ENCODE peak calls at places on chromosomes 12 and 14, in four cellular contexts. F is fibroblast of lung, J is breast epithelium, C is prostate gland. H is an unnamed sample. For H3K9me3, the result is how much of the 10 kb centered on the place peaks cover.

GRCh38 chr14:24634158-24634557 is at the start of gene GZMB:
- DNase-seq in C (no peak), J (no peak), F (no peak), H (no peak)

GRCh38 chr12:94372379-94372930 is 87.2 kb downstream of the CEP83 start:
- DNase-seq in F (no peak), J (no peak), C (no peak), H (no peak)

GRCh38 chr14:101131451-101131916 is 228.0 kb upstream of the RTL1 start:
- DNase-seq in J (no peak), F (no peak), C (peak), H (no peak)

GRCh38 chr12:27593266-27593665 is 69.3 kb downstream of the PPFIBP1 start:
- DNase-seq in F (no peak), C (peak), J (no peak), H (no peak)

GRCh38 chr12:13044859-13045384 is 741 bp downstream of the FAM234B start:
- DNase-seq in F (peak), C (no peak), J (no peak), H (no peak)

GRCh38 chr12:19428261-19428660 is 11.0 kb upstream of the AEBP2 start:
- DNase-seq in C (no peak), J (no peak), F (no peak), H (no peak)

GRCh38 chr12:25793196-25793595 is 165.3 kb upstream of the RASSF8 start:
- DNase-seq in J (no peak), C (no peak), F (no peak), H (no peak)

GRCh38 chr12:92602476-92602875 is 100.3 kb upstream of the PLEKHG7 start:
- DNase-seq in F (peak), C (no peak), J (no peak), H (no peak)

GRCh38 chr12:39798429-39798828 is 178.8 kb upstream of the ABCD2 start:
- DNase-seq in F (no peak), C (no peak), J (no peak), H (no peak)

GRCh38 chr14:23086565-23086964 is 8.4 kb downstream of the ACIN1 start:
- DNase-seq in J (no peak), C (no peak), F (no peak), H (no peak)

GRCh38 chr12:79991586-79991985 is 56.7 kb upstream of the PPP1R12A start:
- DNase-seq in J (no peak), C (no peak), F (no peak), H (no peak)

GRCh38 chr12:111780615-111781014 is 13.9 kb downstream of the ALDH2 start:
- DNase-seq in C (no peak), F (no peak), J (no peak), H (no peak)

GRCh38 chr12:123071401-123072304 is 79.2 kb downstream of the PITPNM2 start:
- DNase-seq in J (no peak), F (peak), C (no peak), H (no peak)

GRCh38 chr12:93116632-93117031 is 187.5 kb upstream of the EEA1 start:
- DNase-seq in J (no peak), F (no peak), C (no peak), H (no peak)

GRCh38 chr14:102319351-102320032 is at the start of gene ZNF839:
- DNase-seq in F (peak), J (peak), C (peak), H (peak)

GRCh38 chr14:83467811-83468210 is 1934.2 kb upstream of the SEL1L start:
- DNase-seq in C (no peak), F (no peak), J (no peak), H (no peak)

GRCh38 chr12:111338096-111338495 is 30.8 kb downstream of the PHETA1 start:
- DNase-seq in F (no peak), J (no peak), C (no peak), H (no peak)

GRCh38 chr14:79280400-79280670 is 931.0 kb downstream of the DIO2 start:
- DNase-seq in F (no peak), J (no peak), C (no peak), H (no peak)

GRCh38 chr14:98741523-98741922 is 530.5 kb downstream of the BCL11B start:
- DNase-seq in C (no peak), F (no peak), J (no peak), H (no peak)

GRCh38 chr12:51926718-51927117 is 19.4 kb downstream of the ACVRL1 start:
- DNase-seq in J (peak), C (peak), F (peak), H (no peak)

GRCh38 chr14:75614179-75614578 is 35.8 kb downstream of the FLVCR2 start:
- DNase-seq in C (no peak), J (no peak), F (no peak), H (no peak)

GRCh38 chr12:87121908-87122307 is 865.7 kb upstream of the MGAT4C start:
- DNase-seq in J (no peak), C (no peak), F (peak), H (no peak)

GRCh38 chr14:50688875-50689274 is 20.8 kb upstream of the SAV1 start:
- DNase-seq in F (no peak), C (no peak), J (no peak), H (no peak)

GRCh38 chr12:48291511-48291910 is 59.2 kb downstream of the ZNF641 start:
- DNase-seq in J (no peak), F (no peak), C (no peak), H (no peak)

GRCh38 chr12:52754135-52754534 is 23.0 kb downstream of the KRT76 start:
- DNase-seq in F (no peak), C (no peak), J (no peak), H (no peak)

GRCh38 chr14:76083796-76084195 is 67.9 kb upstream of the GPATCH2L start:
- DNase-seq in C (no peak), F (no peak), J (no peak), H (no peak)

GRCh38 chr12:124130717-124131670 is 158.0 kb downstream of the ZNF664 start:
- DNase-seq in J (no peak), C (no peak), F (no peak), H (no peak)

GRCh38 chr14:56173360-56173922 is 55.2 kb downstream of the PELI2 start:
- DNase-seq in C (no peak), J (no peak), F (no peak), H (no peak)

GRCh38 chr14:59182641-59183040 is 5.8 kb upstream of the DAAM1 start:
- DNase-seq in F (no peak), J (no peak), C (no peak), H (no peak)

GRCh38 chr12:25784669-25785068 is 173.8 kb upstream of the RASSF8 start:
- DNase-seq in J (no peak), C (no peak), F (no peak), H (no peak)

GRCh38 chr14:54597795-54598443 is 31.0 kb downstream of the SAMD4A start:
- DNase-seq in C (no peak), J (no peak), F (peak), H (no peak)

GRCh38 chr14:39491134-39491541 is 58.9 kb upstream of the FBXO33 start:
- DNase-seq in C (no peak), J (no peak), F (peak), H (no peak)

GRCh38 chr12:6899837-6900519 is 4.6 kb upstream of the LRRC23 start:
- DNase-seq in C (no peak), J (no peak), F (peak), H (peak)

DNA sequence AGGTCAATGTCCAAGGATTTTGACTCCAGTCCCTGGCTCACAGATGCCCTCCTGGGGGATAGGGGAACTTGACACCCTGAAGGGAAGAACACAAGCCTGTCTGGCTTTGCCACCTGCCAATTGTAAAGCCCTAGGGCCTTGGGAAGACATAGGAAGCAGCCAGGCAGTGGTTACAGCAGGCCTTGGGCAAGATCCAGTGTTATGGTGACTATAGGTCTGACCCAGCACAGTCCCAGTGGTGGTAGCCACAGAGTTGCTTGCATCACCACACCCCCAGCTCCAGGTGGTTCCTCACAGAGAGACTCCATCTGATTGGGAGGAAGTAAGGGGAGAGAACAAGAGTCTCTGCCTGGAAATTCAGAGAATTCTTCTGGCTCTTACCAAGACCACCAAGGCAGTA is 24.2 kb downstream of the OR6C68 start:
- DNase-seq in J (no peak), F (no peak), C (no peak), H (no peak)
- H3K9me3 ChIP-seq in J (under half), F (under half), C (under half), H (under half)

DNA sequence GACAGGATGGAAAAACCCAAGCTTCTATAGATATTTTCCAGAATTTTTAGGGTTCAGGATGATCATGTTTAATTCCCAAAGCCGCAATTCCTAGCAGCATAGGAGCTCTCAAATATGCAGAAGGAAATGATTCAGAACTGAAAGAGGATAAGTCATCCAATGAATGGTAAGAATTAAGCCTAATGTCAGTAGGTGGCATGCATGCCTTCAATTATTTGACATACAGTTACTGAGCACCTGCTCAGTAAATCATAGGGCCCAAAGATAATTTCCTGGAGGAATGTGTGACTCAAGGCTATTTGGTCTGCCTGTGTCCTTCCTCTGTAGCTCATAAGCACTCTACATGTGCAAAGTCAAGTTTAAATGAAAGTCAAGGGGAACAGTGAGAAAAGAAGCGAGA is 116.8 kb upstream of the SLC38A4 start:
- DNase-seq in C (no peak), F (no peak), J (no peak), H (no peak)
- TF ChIP-seq CTCF in C (no peak), F (no peak), J (no peak), H (no peak)

DNA sequence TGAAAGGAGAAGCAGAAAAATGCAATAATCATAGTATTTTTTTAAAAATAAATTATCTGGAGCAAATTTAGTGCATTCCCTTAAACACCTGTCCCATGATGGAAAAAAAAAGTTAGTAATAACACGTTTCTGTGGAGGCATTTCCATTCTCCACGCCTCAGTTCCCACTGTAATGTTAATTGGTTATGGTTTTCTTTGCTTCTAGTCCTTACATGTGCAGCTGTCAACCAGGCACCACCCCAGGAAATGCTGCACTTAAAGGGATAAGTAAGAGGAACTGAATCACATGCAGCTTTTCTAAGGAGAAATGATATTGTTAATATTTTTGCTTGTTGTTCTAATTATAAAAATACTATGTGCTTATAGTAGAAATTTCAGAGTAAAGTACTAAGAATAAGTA is 240.3 kb downstream of the ZFP36L1 start:
- DNase-seq in C (no peak), J (no peak), F (peak), H (no peak)
- H3K4me3 ChIP-seq in C (no peak), J (no peak), F (no peak), H (no peak)

DNA sequence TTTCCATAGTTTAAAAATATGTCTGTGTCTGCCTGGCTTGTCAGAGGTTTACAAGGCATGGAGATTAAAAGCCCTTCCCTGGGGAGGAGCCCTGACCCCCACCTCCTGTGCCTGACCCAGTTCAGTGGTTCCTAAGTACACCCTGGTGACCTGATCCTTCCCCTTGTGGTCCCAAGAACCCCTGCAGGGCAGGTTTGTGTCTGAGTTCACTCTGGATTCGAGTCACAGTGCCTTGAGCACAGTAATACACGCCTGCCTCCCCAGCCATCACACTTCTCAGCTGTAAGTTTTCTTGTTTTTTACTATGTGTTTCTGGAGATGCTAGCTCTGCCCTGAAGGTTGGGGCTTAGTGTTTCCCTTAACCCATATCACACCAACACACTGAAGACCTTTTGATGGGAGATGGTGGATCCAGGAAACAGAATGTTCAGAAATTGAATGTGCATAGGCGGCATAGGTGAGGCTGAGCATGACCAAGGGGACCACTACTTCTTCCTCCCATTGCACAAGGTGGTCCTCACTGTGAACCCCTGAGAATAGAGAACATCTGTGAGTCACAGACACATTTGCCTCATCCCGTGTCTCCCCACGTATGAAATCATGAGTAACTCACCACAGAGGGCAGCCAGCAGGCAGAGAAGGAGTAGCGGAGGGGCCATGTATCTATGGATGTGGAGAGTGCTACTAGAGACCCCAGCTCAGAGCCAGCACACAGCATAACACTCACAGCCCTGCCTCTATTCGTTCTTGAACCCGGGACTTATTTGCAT is 962.9 kb downstream of the TMEM121 start:
- DNase-seq in F (no peak), J (no peak), C (no peak), H (no peak)
- H3K9me3 ChIP-seq in F (under half), J (under half), C (under half), H (under half)

GRCh38 chr12:54523637-54524036 is 25.8 kb upstream of the PDE1B start:
- DNase-seq in C (no peak), F (no peak), J (no peak), H (no peak)
- TF ChIP-seq CTCF in C (no peak), F (no peak), J (no peak), H (no peak)

GRCh38 chr14:32183151-32184048 is 18.4 kb upstream of the RNU6-7 start:
- DNase-seq in C (no peak), F (no peak), J (no peak), H (no peak)
- H3K4me3 ChIP-seq in C (no peak), F (no peak), J (no peak), H (no peak)

GRCh38 chr14:94450722-94451090 is 1.9 kb downstream of the SERPINA11 start:
- DNase-seq in J (no peak), F (no peak), C (no peak), H (no peak)

GRCh38 chr14:94449930-94450329 is 2.7 kb downstream of the SERPINA11 start:
- DNase-seq in J (no peak), C (no peak), F (no peak), H (no peak)

GRCh38 chr14:94447986-94448808 is 4.4 kb downstream of the SERPINA11 start:
- DNase-seq in F (no peak), J (no peak), C (peak), H (no peak)

GRCh38 chr14:94451091-94451751 is 1.4 kb downstream of the SERPINA11 start:
- DNase-seq in C (no peak), J (no peak), F (no peak), H (no peak)

GRCh38 chr14:94451826-94452225 is 774 bp downstream of the SERPINA11 start:
- DNase-seq in J (no peak), F (no peak), C (no peak), H (no peak)
- H3K9me3 ChIP-seq in J (under half), F (under half), C (under half), H (under half)

GRCh38 chr12:90074086-90074485 is 365.4 kb upstream of the ATP2B1 start:
- DNase-seq in F (no peak), C (no peak), J (no peak), H (no peak)
- TF ChIP-seq CTCF in F (no peak), C (no peak), J (no peak), H (no peak)

GRCh38 chr14:21383848-21384493 is at the start of gene SUPT16H:
- DNase-seq in J (peak), C (peak), F (peak), H (peak)

GRCh38 chr14:21379338-21379737 is 4.5 kb downstream of the SUPT16H start:
- DNase-seq in F (no peak), C (no peak), J (no peak), H (no peak)

GRCh38 chr14:21384494-21384851 is 654 bp upstream of the SUPT16H start:
- DNase-seq in C (no peak), J (no peak), F (no peak), H (no peak)

GRCh38 chr14:21382886-21383847 is 652 bp downstream of the SUPT16H start:
- DNase-seq in F (peak), C (peak), J (no peak), H (peak)

GRCh38 chr14:21382095-21382494 is 1.7 kb downstream of the SUPT16H start:
- DNase-seq in F (no peak), J (no peak), C (no peak), H (no peak)
- H3K4me3 ChIP-seq in F (peak), J (no peak), C (no peak), H (no peak)